ENCODE peak calls at places on chromosomes 13 and 19, in six cellular contexts. N is skeletal muscle cell; H is CD4-positive, alpha-beta T cell; Y is EL; A is cardiac muscle cell; P is activated CD4-positive, alpha-beta T cell treated with anti-CD3 and anti-CD28 coated beads, Interleukin-2, amount 50 U/mL, for 1 hour. F is an unnamed sample.

GRCh38 chr13:59677966-59678814 is 485.5 kb downstream of the DIAPH3 start:
- DNase-seq in N (peak; percentile 26), H (no peak), Y (peak; percentile 29), A (peak; percentile 83), P (no peak), F (no peak)

GRCh38 chr19:50977626-50978025 is 6.1 kb downstream of the KLK7 start:
- DNase-seq in N (no peak), H (no peak), Y (no peak), A (no peak), P (no peak), F (no peak)

GRCh38 chr19:58003153-58003828 is 671 bp upstream of the ZNF606 start:
- DNase-seq in N (no peak), H (no peak), Y (peak; percentile 45), A (no peak), P (no peak), F (no peak)

GRCh38 chr19:53467138-53467502 is 413 bp upstream of the ZNF813 start:
- DNase-seq in N (no peak), H (no peak), Y (no peak), A (no peak), P (no peak), F (no peak)

GRCh38 chr19:57389194-57389729 is 392 bp upstream of the ZNF548 start:
- DNase-seq in N (no peak), H (no peak), Y (no peak), A (no peak), P (no peak), F (no peak)

GRCh38 chr13:38350114-38350617 is 515 bp downstream of the UFM1 start:
- DNase-seq in N (no peak), H (peak; percentile 18), Y (peak; percentile 49), A (peak; percentile 64), P (peak; percentile 40), F (no peak)

GRCh38 chr19:575527-576506 is 3.4 kb downstream of the BSG start:
- DNase-seq in N (no peak), H (no peak), Y (peak; percentile 67), A (peak; percentile 66), P (no peak), F (peak; percentile 54)

GRCh38 chr13:78160793-78161192 is 242.2 kb upstream of the EDNRB start:
- DNase-seq in N (peak; percentile 43), H (no peak), Y (peak; percentile 69), A (peak; percentile 19), P (no peak), F (no peak)

GRCh38 chr13:21088534-21088933 is 27.1 kb upstream of the LATS2 start:
- DNase-seq in N (no peak), H (no peak), Y (no peak), A (no peak), P (no peak), F (no peak)

GRCh38 chr13:113023694-113024430 is 54.8 kb downstream of the MCF2L start:
- DNase-seq in N (no peak), H (no peak), Y (no peak), A (no peak), P (no peak), F (no peak)

GRCh38 chr13:106038752-106039151 is 496.7 kb downstream of the EFNB2 start:
- DNase-seq in N (peak; percentile 84), H (no peak), Y (peak; percentile 82), A (peak; percentile 70), P (no peak), F (peak; percentile 61)

GRCh38 chr13:108926848-108927247 is 297.4 kb downstream of the MYO16 start:
- DNase-seq in N (no peak), H (no peak), Y (no peak), A (no peak), P (no peak), F (no peak)

GRCh38 chr13:104140557-104140956 is 1074.3 kb upstream of the SLC10A2 start:
- DNase-seq in N (no peak), H (no peak), Y (no peak), A (peak; percentile 7), P (no peak), F (peak; percentile 30)

GRCh38 chr13:47087841-47088240 is 191.0 kb upstream of the HTR2A start:
- DNase-seq in N (peak; percentile 54), H (no peak), Y (peak; percentile 78), A (peak; percentile 12), P (no peak), F (no peak)

GRCh38 chr13:98571955-98572662 is 4.8 kb downstream of the STK24 start:
- DNase-seq in N (peak; percentile 64), H (no peak), Y (peak; percentile 55), A (no peak), P (peak; percentile 27), F (no peak)

GRCh38 chr19:18893573-18894253 is 2.2 kb downstream of the CERS1 start:
- DNase-seq in N (no peak), H (no peak), Y (no peak), A (no peak), P (no peak), F (no peak)

GRCh38 chr13:41458187-41458938 is 1.0 kb downstream of the RGCC start:
- DNase-seq in N (no peak), H (peak; percentile 36), Y (peak; percentile 16), A (peak; percentile 18), P (peak; percentile 34), F (no peak)

GRCh38 chr13:86920960-86921359 is 750.2 kb upstream of the SLITRK5 start:
- DNase-seq in N (no peak), H (no peak), Y (no peak), A (no peak), P (no peak), F (no peak)

GRCh38 chr13:47519626-47520025 is 481.4 kb downstream of the SUCLA2 start:
- DNase-seq in N (no peak), H (no peak), Y (no peak), A (no peak), P (no peak), F (no peak)

GRCh38 chr19:45739498-45740439 is 6.5 kb downstream of the MEIOSIN start:
- DNase-seq in N (no peak), H (no peak), Y (no peak), A (no peak), P (no peak), F (no peak)

GRCh38 chr19:57171551-57172081 is 4.3 kb upstream of the DUXA start:
- DNase-seq in N (no peak), H (no peak), Y (peak; percentile 41), A (peak; percentile 55), P (peak; percentile 12), F (no peak)

GRCh38 chr13:45847554-45848224 is 3.9 kb downstream of the SIAH3 start:
- DNase-seq in N (no peak), H (peak; percentile 51), Y (no peak), A (peak; percentile 40), P (peak; percentile 30), F (no peak)

GRCh38 chr19:49801966-49802661 is 11.0 kb downstream of the FUZ start:
- DNase-seq in N (peak; percentile 59), H (no peak), Y (peak; percentile 38), A (peak; percentile 93), P (no peak), F (peak; percentile 61)

GRCh38 chr13:79225487-79226232 is 180.4 kb downstream of the RBM26 start:
- DNase-seq in N (no peak), H (no peak), Y (peak; percentile 6), A (no peak), P (no peak), F (no peak)

GRCh38 chr19:10808937-10809655 is 26.9 kb downstream of the TMED1 start:
- DNase-seq in N (peak; percentile 29), H (peak; percentile 18), Y (peak; percentile 43), A (peak; percentile 55), P (peak; percentile 39), F (no peak)

GRCh38 chr13:72677431-72677830 is 50.0 kb downstream of the MZT1 start:
- DNase-seq in N (no peak), H (no peak), Y (no peak), A (no peak), P (no peak), F (no peak)

GRCh38 chr19:40284501-40285352 is at the start of gene AKT2:
- DNase-seq in N (no peak), H (peak; percentile 12), Y (peak; percentile 54), A (peak; percentile 66), P (peak; percentile 68), F (no peak)

GRCh38 chr19:15550847-15551182 is 42.5 kb downstream of the CYP4F22 start:
- DNase-seq in N (no peak), H (peak; percentile 13), Y (peak; percentile 12), A (peak; percentile 5), P (no peak), F (no peak)

GRCh38 chr19:42255766-42256750 is 1.1 kb upstream of the ERF start:
- DNase-seq in N (no peak), H (no peak), Y (peak; percentile 70), A (peak; percentile 78), P (no peak), F (no peak)

GRCh38 chr13:36001561-36001960 is 129.6 kb downstream of the DCLK1 start:
- DNase-seq in N (no peak), H (no peak), Y (no peak), A (no peak), P (no peak), F (no peak)

GRCh38 chr13:38630780-38631179 is 56.1 kb upstream of the FREM2 start:
- DNase-seq in N (peak; percentile 71), H (no peak), Y (peak; percentile 29), A (peak; percentile 48), P (no peak), F (no peak)

GRCh38 chr19:43639507-43640423 is at the start of gene CADM4:
- DNase-seq in N (no peak), H (peak; percentile 35), Y (no peak), A (no peak), P (peak; percentile 49), F (no peak)